ENCODE peak calls at places on chromosomes 3 and 15, in seven cellular contexts. D is left ventricle myocardium inferior; G is neural progenitor cell; J is activated naive CD4-positive, alpha-beta T cell treated with anti-CD3 and anti-CD28 coated beads, Interleukin-2, amount 50 U/mL, for 72 hours; P is endodermal cell; R is Calu3; O is AG08395. A is an unnamed sample.

GRCh38 chr15:70171224-70171886 is 73.6 kb upstream of the TLE3 start:
- DNase-seq in J (no peak), D (no peak), P (peak), O (no peak), G (no peak), R (no peak), A (no peak)

GRCh38 chr15:25611603-25612002 is 172.8 kb upstream of the UBE3A start:
- DNase-seq in G (no peak), J (no peak), R (no peak), D (peak), O (peak), P (no peak), A (no peak)

GRCh38 chr3:37293646-37294045 is 119.3 kb upstream of the LRRFIP2 start:
- DNase-seq in R (no peak), G (no peak), J (no peak), D (no peak), O (no peak), P (no peak), A (no peak)

GRCh38 chr3:61118830-61119229 is 132.4 kb downstream of the FHIT start:
- DNase-seq in R (no peak), O (no peak), P (no peak), J (no peak), G (no peak), D (no peak), A (no peak)

GRCh38 chr15:77335298-77335697 is 84.6 kb downstream of the PEAK1 start:
- DNase-seq in P (no peak), J (no peak), D (peak), R (no peak), O (no peak), G (no peak), A (peak)

GRCh38 chr3:22988566-22988965 is 214.6 kb upstream of the UBE2E2 start:
- DNase-seq in G (no peak), R (peak), J (no peak), O (no peak), P (no peak), D (peak), A (no peak)

GRCh38 chr3:110413807-110414748 is 657.5 kb upstream of the NECTIN3 start:
- DNase-seq in R (no peak), G (no peak), O (peak), J (no peak), D (no peak), P (no peak), A (peak)

GRCh38 chr15:38611228-38611627 is 46.6 kb upstream of the RASGRP1 start:
- DNase-seq in R (no peak), O (no peak), D (no peak), J (peak), G (no peak), P (no peak), A (no peak)

GRCh38 chr3:62922326-62922725 is 47.1 kb upstream of the CADPS start:
- DNase-seq in J (no peak), G (no peak), P (no peak), D (no peak), R (no peak), O (no peak), A (peak)

GRCh38 chr3:69983546-69984265 is 15.8 kb upstream of the SAMMSON start:
- DNase-seq in O (no peak), D (no peak), R (no peak), J (peak), P (no peak), G (no peak), A (no peak)

GRCh38 chr3:14570089-14570488 is 29.9 kb upstream of the GRIP2 start:
- DNase-seq in G (no peak), J (no peak), O (no peak), P (no peak), R (no peak), D (no peak), A (no peak)

GRCh38 chr3:22587446-22587845 is 615.7 kb upstream of the UBE2E2 start:
- DNase-seq in R (no peak), G (no peak), P (peak), O (no peak), D (no peak), J (no peak), A (no peak)

GRCh38 chr3:46068526-46068925 is 41.2 kb upstream of the XCR1 start:
- DNase-seq in R (no peak), G (no peak), P (no peak), O (no peak), J (no peak), D (no peak), A (no peak)

GRCh38 chr15:62841891-62842559 is 200.5 kb upstream of the TPM1 start:
- DNase-seq in J (no peak), D (peak), G (no peak), O (no peak), R (no peak), P (peak), A (no peak)

GRCh38 chr15:57405133-57405532 is 28.8 kb downstream of the CGNL1 start:
- DNase-seq in J (no peak), G (no peak), R (no peak), O (no peak), D (no peak), P (no peak), A (no peak)

GRCh38 chr15:39934415-39935044 is 615 bp downstream of the EIF2AK4 start:
- DNase-seq in P (no peak), G (peak), R (no peak), D (no peak), O (no peak), J (no peak), A (no peak)

GRCh38 chr3:53794597-53794996 is 51.6 kb downstream of the CHDH start:
- DNase-seq in D (no peak), P (no peak), R (no peak), J (no peak), O (peak), G (no peak), A (peak)

GRCh38 chr3:45163481-45163880 is 17.3 kb upstream of the CDCP1 start:
- DNase-seq in R (no peak), O (no peak), G (no peak), D (no peak), P (no peak), J (no peak), A (no peak)

GRCh38 chr3:17179381-17180205 is 294.8 kb downstream of the PLCL2 start:
- DNase-seq in J (no peak), P (no peak), O (no peak), D (no peak), G (no peak), R (no peak), A (peak)

GRCh38 chr3:70811880-70812279 is 499.4 kb upstream of the MDFIC2 start:
- DNase-seq in R (no peak), G (no peak), J (no peak), P (no peak), D (no peak), O (peak), A (peak)

GRCh38 chr3:132972333-132972732 is 65.9 kb upstream of the TMEM108 start:
- DNase-seq in J (no peak), G (no peak), D (no peak), P (no peak), R (no peak), O (no peak), A (peak)

GRCh38 chr3:113055201-113055600 is 64.4 kb downstream of the GTPBP8 start:
- DNase-seq in J (no peak), P (no peak), R (no peak), O (no peak), G (no peak), D (no peak), A (no peak)

GRCh38 chr15:74867562-74868458 is 5.4 kb downstream of the SCAMP2 start:
- DNase-seq in G (no peak), O (no peak), R (peak), D (no peak), J (no peak), P (no peak), A (no peak)

GRCh38 chr3:179697933-179698332 is 45.1 kb downstream of the USP13 start:
- DNase-seq in P (no peak), D (no peak), G (no peak), R (no peak), O (no peak), J (no peak), A (no peak)

GRCh38 chr3:1037631-1038030 is 55.2 kb upstream of the CNTN6 start:
- DNase-seq in R (no peak), D (no peak), O (no peak), G (no peak), P (no peak), J (no peak), A (peak)

GRCh38 chr3:70108072-70108471 is 108.5 kb downstream of the SAMMSON start:
- DNase-seq in D (no peak), P (peak), R (peak), J (peak), O (no peak), G (peak), A (peak)

GRCh38 chr3:120795017-120795648 is 52.6 kb downstream of the GTF2E1 start:
- DNase-seq in R (peak), G (peak), J (peak), P (peak), D (peak), O (peak), A (peak)

GRCh38 chr3:82055792-82056191 is 294.3 kb upstream of the GBE1 start:
- DNase-seq in J (no peak), R (no peak), P (no peak), O (no peak), D (no peak), G (no peak), A (peak)

GRCh38 chr3:141353652-141354495 is 14.4 kb upstream of the ZBTB38 start:
- DNase-seq in P (peak), D (no peak), O (no peak), R (no peak), G (peak), J (no peak), A (no peak)

GRCh38 chr15:67548862-67549651 is 6.6 kb downstream of the MAP2K5 start:
- DNase-seq in R (no peak), G (peak), P (peak), D (peak), O (no peak), J (no peak), A (no peak)

GRCh38 chr15:65416845-65417416 is 5.8 kb downstream of the IGDCC4 start:
- DNase-seq in R (no peak), O (no peak), D (peak), G (peak), P (peak), J (no peak), A (no peak)

GRCh38 chr3:14397531-14397930 is 4.9 kb upstream of the SLC6A6 start:
- DNase-seq in G (no peak), R (no peak), J (no peak), D (no peak), P (no peak), O (no peak), A (no peak)

GRCh38 chr3:107117922-107118576 is 259.2 kb upstream of the CCDC54 start:
- DNase-seq in J (no peak), P (peak), D (no peak), O (peak), G (peak), R (peak), A (peak)